ENCODE peak calls at places on chromosome 3, in ten cellular contexts. G is left ventricle myocardium inferior, K is mucosa of descending colon, E is uterus, A is WERI-Rb-1, N is fibroblast of the aortic adventitia, S is epithelial cell of esophagus, J is fibroblast of mammary gland, H is cardiac fibroblast, B is fibroblast of lung. I is an unnamed sample.

GRCh38 chr3:148881286-148881685 is 16.2 kb downstream of the CPA3 start:
- DNase-seq in G (no peak), H (peak), A (no peak), N (no peak), K (no peak), E (no peak), J (peak), B (peak), S (no peak), I (no peak)

GRCh38 chr3:172542999-172543398 is 19.8 kb upstream of the TNFSF10 start:
- DNase-seq in E (no peak), K (no peak), S (no peak), J (no peak), A (no peak), B (no peak), H (no peak), N (no peak), G (no peak), I (no peak)

GRCh38 chr3:129282727-129283327 is 4.2 kb downstream of the HMCES start:
- DNase-seq in J (peak), K (no peak), A (no peak), H (peak), G (no peak), E (no peak), B (peak), N (peak), S (peak), I (no peak)

GRCh38 chr3:148648685-148649352 is 48.9 kb upstream of the AGTR1 start:
- DNase-seq in N (peak), K (no peak), A (no peak), B (peak), H (peak), S (no peak), E (no peak), J (peak), G (no peak), I (peak)

GRCh38 chr3:47092090-47092489 is 71.8 kb downstream of the SETD2 start:
- DNase-seq in J (no peak), N (no peak), A (no peak), G (no peak), H (no peak), K (no peak), E (no peak), B (no peak), S (no peak), I (no peak)

GRCh38 chr3:12175137-12175593 is 16.5 kb upstream of the TIMP4 start:
- DNase-seq in B (peak), G (no peak), J (peak), S (peak), A (no peak), N (peak), K (no peak), H (peak), E (no peak), I (peak)

GRCh38 chr3:27532931-27533607 is 48.9 kb upstream of the SLC4A7 start:
- DNase-seq in A (no peak), H (peak), S (peak), N (peak), J (no peak), K (no peak), G (no peak), E (no peak), B (peak), I (no peak)

GRCh38 chr3:195072916-195073564 is 197.9 kb downstream of the XXYLT1 start:
- DNase-seq in A (no peak), J (no peak), G (no peak), H (no peak), E (no peak), K (no peak), B (no peak), N (no peak), S (no peak), I (peak)

GRCh38 chr3:185397676-185398075 is 34.7 kb downstream of the MAP3K13 start:
- DNase-seq in H (no peak), K (no peak), B (no peak), E (no peak), G (no peak), J (no peak), N (no peak), S (no peak), A (peak), I (no peak)

GRCh38 chr3:9147215-9147895 is 102.1 kb downstream of the SRGAP3 start:
- DNase-seq in A (no peak), G (no peak), E (peak), S (peak), N (no peak), B (no peak), H (no peak), K (no peak), J (no peak), I (no peak)

GRCh38 chr3:161576733-161577510 is 80.3 kb downstream of the OTOL1 start:
- DNase-seq in J (peak), S (no peak), G (no peak), N (no peak), E (no peak), B (no peak), A (no peak), H (no peak), K (no peak), I (no peak)

GRCh38 chr3:32420138-32420981 is 28.7 kb downstream of the CMTM7 start:
- DNase-seq in A (no peak), H (peak), K (no peak), G (no peak), N (peak), E (no peak), S (peak), J (no peak), B (no peak), I (peak)

GRCh38 chr3:11784962-11785361 is 61.7 kb downstream of the TAMM41 start:
- DNase-seq in E (no peak), B (no peak), A (no peak), K (no peak), H (no peak), J (no peak), S (no peak), N (no peak), G (no peak), I (peak)

GRCh38 chr3:8538904-8539303 is 37.3 kb downstream of the LMCD1 start:
- DNase-seq in B (peak), N (peak), S (no peak), K (no peak), A (no peak), G (no peak), E (no peak), H (peak), J (peak), I (peak)

GRCh38 chr3:42961633-42962032 is 17.5 kb upstream of the GASK1A start:
- DNase-seq in N (peak), J (peak), H (peak), B (peak), E (peak), A (peak), G (no peak), K (no peak), S (peak), I (no peak)

GRCh38 chr3:48273594-48274211 is 32.8 kb downstream of the ZNF589 start:
- DNase-seq in N (peak), J (peak), B (peak), E (peak), S (peak), H (peak), A (peak), G (no peak), K (no peak), I (peak)
- TF ChIP-seq CTCF in N (peak), J (peak), B (peak), E (peak), S (peak), H (peak), A (peak), G (peak), K (peak), I (peak)

GRCh38 chr3:155746703-155747102 is 1.8 kb upstream of the PLCH1 start:
- DNase-seq in J (no peak), H (no peak), N (no peak), B (no peak), S (no peak), K (no peak), G (no peak), A (no peak), E (no peak), I (no peak)
- H3K4me3 ChIP-seq in J (no peak), H (no peak), N (no peak), B (no peak), S (no peak), K (no peak), G (no peak), A (no peak), E (no peak), I (no peak)

GRCh38 chr3:151290673-151291072 is 12.3 kb upstream of the P2RY14 start:
- DNase-seq in H (peak), S (peak), E (no peak), J (peak), N (peak), G (no peak), A (no peak), K (no peak), B (peak), I (no peak)
- TF ChIP-seq CTCF in H (peak), S (peak), E (peak), J (peak), N (peak), G (peak), A (no peak), K (no peak), B (peak), I (peak)

DNA sequence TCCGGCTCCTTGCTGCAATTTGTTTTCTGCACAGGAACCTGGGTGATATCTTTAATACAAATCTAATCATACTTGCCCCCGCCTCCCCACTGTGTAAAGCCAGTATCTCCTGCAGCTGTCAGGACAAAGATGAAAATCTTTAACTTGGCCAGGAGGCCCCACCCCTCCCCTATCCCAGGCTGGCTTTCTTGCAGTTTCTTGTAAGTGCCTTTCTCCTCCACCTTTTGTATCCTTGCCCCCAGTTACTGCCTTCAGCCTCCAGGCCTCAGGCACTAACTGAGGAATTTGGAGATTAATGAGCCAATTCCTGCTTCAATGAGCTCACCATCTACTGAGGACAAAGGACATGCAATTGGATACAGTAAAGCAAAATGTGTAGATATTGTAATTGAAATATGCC is 6.5 kb downstream of the GCSAM start:
- DNase-seq in N (peak), H (no peak), K (no peak), A (no peak), J (no peak), S (no peak), G (no peak), B (no peak), E (no peak), I (no peak)
- H3K4me3 ChIP-seq in N (no peak), H (no peak), K (no peak), A (no peak), J (no peak), S (no peak), G (no peak), B (no peak), E (no peak), I (no peak)

DNA sequence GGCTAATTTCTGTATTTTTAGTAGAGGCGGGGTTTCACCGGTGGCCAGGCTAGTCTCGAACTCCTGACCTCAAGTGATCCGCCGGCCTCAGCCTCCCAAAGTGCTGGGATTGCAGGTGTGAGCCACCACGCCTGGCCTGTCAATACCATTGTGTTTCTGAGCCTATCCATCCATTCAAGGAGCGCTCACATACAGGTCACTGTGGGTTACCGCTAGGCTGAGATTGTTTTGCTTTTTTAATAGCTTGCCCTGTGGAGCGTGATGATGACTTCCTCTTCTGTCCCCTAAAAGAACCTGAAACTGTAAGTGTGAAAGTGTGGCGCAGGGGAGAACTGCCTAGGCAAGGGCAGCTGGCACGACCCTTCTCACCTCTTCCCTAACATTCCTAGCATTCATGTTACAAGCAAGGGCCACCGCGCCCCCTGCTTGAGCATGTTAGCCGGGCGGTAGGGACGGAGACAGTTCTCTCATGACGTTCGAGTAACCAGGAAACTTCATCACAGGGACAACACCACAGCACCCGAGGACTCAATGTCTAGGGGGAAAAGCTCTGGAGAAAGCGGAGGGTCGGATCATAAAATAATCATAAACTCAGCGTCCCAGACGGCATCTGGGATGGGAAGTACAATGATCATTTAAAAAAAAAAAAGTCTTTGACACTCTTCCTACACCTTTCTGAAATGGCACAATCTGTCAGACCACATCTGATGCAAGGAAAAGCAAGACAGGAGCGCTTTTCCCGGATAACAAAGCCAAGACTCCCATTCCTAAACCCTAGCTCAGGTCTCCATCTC is 785 bp downstream of the LAMP3 start:
- DNase-seq in S (no peak), K (peak), H (no peak), J (no peak), E (no peak), A (no peak), B (peak), N (peak), G (no peak), I (no peak)
- TF ChIP-seq CTCF in S (no peak), K (no peak), H (no peak), J (no peak), E (no peak), A (no peak), B (no peak), N (no peak), G (no peak), I (no peak)

GRCh38 chr3:140430494-140430893 is 247.4 kb upstream of the TRIM42 start:
- DNase-seq in B (no peak), J (no peak), E (no peak), H (no peak), A (no peak), S (no peak), K (no peak), G (no peak), N (no peak), I (peak)
- H3K4me3 ChIP-seq in B (no peak), J (no peak), E (no peak), H (no peak), A (no peak), S (no peak), K (no peak), G (no peak), N (no peak), I (no peak)

I was measured in osteoblast.